ENCODE peak calls at places on chromosomes 12 and 14, in ten cellular contexts. I is activated CD4-positive, CD25-positive, alpha-beta regulatory T cell; M is stimulated activated CD8-positive, alpha-beta memory T cell treated with anti-CD3 and anti-CD28 coated beads, Interleukin-15, amount 100 ng/mL, for 4 hours; S is GM04504; O is mesothelial cell of epicardium; R is NCI-H2081; A is T-helper 2 cell; K is activated B cell treated with CpG ODN at 0.5 μM for 24 hours; Q is B cell; V is NCI-H1105 treated with DMSO at 0.1 percent for 48 hours. Y is an unnamed sample.

GRCh38 chr14:90450667-90451066 is 53.8 kb downstream of the CALM1 start:
- DNase-seq in I (no peak), M (no peak), S (no peak), O (no peak), R (no peak), A (no peak), K (no peak), Q (no peak), V (no peak), Y (no peak)

GRCh38 chr12:40225984-40226602 is 1.3 kb downstream of the LRRK2 start:
- DNase-seq in I (no peak), M (no peak), S (no peak), O (no peak), R (no peak), A (no peak), K (no peak), Q (peak; percentile 54), V (no peak), Y (no peak)

GRCh38 chr12:123436017-123436964 is at the start of gene RILPL2:
- DNase-seq in I (peak; percentile 78), M (peak; percentile 85), S (peak; percentile 74), O (peak; percentile 67), R (peak; percentile 41), A (peak; percentile 88), K (peak; percentile 93), Q (peak; percentile 90), V (peak; percentile 57), Y (peak; percentile 84)

GRCh38 chr12:19273482-19274330 is 144.2 kb downstream of the PLEKHA5 start:
- DNase-seq in I (no peak), M (peak; percentile 46), S (peak; percentile 89), O (no peak), R (peak; percentile 75), A (peak; percentile 93), K (no peak), Q (no peak), V (peak; percentile 98), Y (no peak)

GRCh38 chr14:41146391-41146790 is 460.3 kb upstream of the LRFN5 start:
- DNase-seq in I (no peak), M (no peak), S (no peak), O (no peak), R (no peak), A (no peak), K (no peak), Q (no peak), V (no peak), Y (no peak)

GRCh38 chr12:48671231-48671856 is 10.7 kb downstream of the KANSL2 start:
- DNase-seq in I (no peak), M (no peak), S (peak; percentile 15), O (no peak), R (no peak), A (no peak), K (no peak), Q (no peak), V (no peak), Y (no peak)

GRCh38 chr12:95970905-95971304 is 25.2 kb downstream of the HAL start:
- DNase-seq in I (no peak), M (no peak), S (no peak), O (no peak), R (no peak), A (no peak), K (no peak), Q (no peak), V (no peak), Y (no peak)

GRCh38 chr12:124928095-124928911 is 13.9 kb upstream of the UBC start:
- DNase-seq in I (no peak), M (no peak), S (no peak), O (no peak), R (no peak), A (peak; percentile 49), K (no peak), Q (no peak), V (no peak), Y (no peak)

GRCh38 chr14:90820958-90821357 is 4.7 kb upstream of the TTC7B start:
- DNase-seq in I (peak; percentile 60), M (peak; percentile 63), S (no peak), O (no peak), R (no peak), A (peak; percentile 84), K (no peak), Q (no peak), V (no peak), Y (no peak)

GRCh38 chr12:126112141-126112540 is 1046.9 kb downstream of the AACS start:
- DNase-seq in I (no peak), M (no peak), S (no peak), O (no peak), R (no peak), A (no peak), K (no peak), Q (no peak), V (no peak), Y (no peak)

GRCh38 chr12:12439636-12440035 is 82.8 kb downstream of the BORCS5 start:
- DNase-seq in I (peak; percentile 30), M (peak; percentile 29), S (no peak), O (no peak), R (no peak), A (peak; percentile 90), K (no peak), Q (no peak), V (no peak), Y (no peak)

GRCh38 chr14:36509056-36509917 is 10.7 kb downstream of the NKX2-1 start:
- DNase-seq in I (no peak), M (no peak), S (no peak), O (no peak), R (no peak), A (no peak), K (no peak), Q (no peak), V (peak; percentile 69), Y (peak; percentile 12)

GRCh38 chr12:99553461-99553860 is 94.1 kb upstream of the GARIN6 start:
- DNase-seq in I (no peak), M (no peak), S (no peak), O (no peak), R (no peak), A (no peak), K (no peak), Q (no peak), V (no peak), Y (no peak)

GRCh38 chr12:93514853-93515252 is 47.5 kb downstream of the MRPL42 start:
- DNase-seq in I (no peak), M (no peak), S (no peak), O (no peak), R (no peak), A (no peak), K (no peak), Q (no peak), V (no peak), Y (no peak)

GRCh38 chr12:120438495-120439198 is 734 bp downstream of the COX6A1 start:
- DNase-seq in I (no peak), M (no peak), S (no peak), O (no peak), R (no peak), A (no peak), K (no peak), Q (no peak), V (no peak), Y (no peak)

GRCh38 chr12:726281-727140 is 25.9 kb upstream of the WNK1 start:
- DNase-seq in I (no peak), M (no peak), S (peak; percentile 11), O (no peak), R (no peak), A (no peak), K (no peak), Q (no peak), V (no peak), Y (no peak)

GRCh38 chr12:7695159-7695930 is at the start of gene GDF3:
- DNase-seq in I (no peak), M (no peak), S (no peak), O (no peak), R (no peak), A (no peak), K (no peak), Q (no peak), V (peak; percentile 16), Y (no peak)

GRCh38 chr14:31954991-31955390 is 122.1 kb upstream of the ARHGAP5 start:
- DNase-seq in I (no peak), M (no peak), S (no peak), O (no peak), R (no peak), A (no peak), K (no peak), Q (no peak), V (no peak), Y (no peak)

GRCh38 chr14:22185191-22185590 is 403.8 kb downstream of the DAD1 start:
- DNase-seq in I (no peak), M (no peak), S (no peak), O (no peak), R (no peak), A (no peak), K (no peak), Q (no peak), V (no peak), Y (no peak)

Y was measured in frontal cortex.